ENCODE peak calls at places on chromosome 9, in four cellular contexts. O is endothelial cell of umbilical vein, C is upper lobe of left lung, V is GM23338. U is an unnamed sample.

GRCh38 chr9:135506327-135507103 is 6.0 kb downstream of the MRPS2 start:
- DNase-seq in O (no peak), C (peak; percentile 39), V (peak; percentile 39), U (no peak)

GRCh38 chr9:91817106-91817492 is 132.9 kb downstream of the ROR2 start:
- DNase-seq in V (no peak), O (no peak), C (no peak), U (no peak)

GRCh38 chr9:129146441-129146933 is 31.6 kb downstream of the IER5L start:
- DNase-seq in C (no peak), O (peak; percentile 10), V (no peak), U (no peak)

GRCh38 chr9:114033397-114034103 is 44.5 kb downstream of the AMBP start:
- DNase-seq in C (peak; percentile 54), V (peak; percentile 71), O (peak; percentile 19), U (peak; percentile 42)

GRCh38 chr9:101269596-101270324 is 115.0 kb downstream of the BAAT start:
- DNase-seq in C (peak; percentile 8), V (peak; percentile 25), O (no peak), U (no peak)

GRCh38 chr9:2480255-2480837 is 141.2 kb upstream of the VLDLR start:
- DNase-seq in O (no peak), C (no peak), V (no peak), U (no peak)

GRCh38 chr9:99820330-99821186 is 1.1 kb upstream of the NR4A3 start:
- DNase-seq in V (peak; percentile 22), O (peak; percentile 69), C (peak; percentile 87), U (peak; percentile 23)

GRCh38 chr9:134045841-134046544 is 20.7 kb downstream of the BRD3OS start:
- DNase-seq in O (no peak), C (peak; percentile 50), V (no peak), U (no peak)

GRCh38 chr9:98118640-98119601 is at the start of gene TRIM14:
- DNase-seq in C (peak; percentile 94), V (peak; percentile 84), O (peak; percentile 57), U (peak; percentile 65)

GRCh38 chr9:91580136-91580535 is 156.5 kb upstream of the NFIL3 start:
- DNase-seq in C (no peak), O (no peak), V (peak; percentile 21), U (no peak)

GRCh38 chr9:29928072-29928471 is 2354.8 kb upstream of the C9orf72 start:
- DNase-seq in C (no peak), V (no peak), O (no peak), U (no peak)

GRCh38 chr9:129945314-129945713 is 97.7 kb downstream of the FNBP1 start:
- DNase-seq in O (peak; percentile 42), V (no peak), C (no peak), U (no peak)

GRCh38 chr9:106632621-106633020 is 230.3 kb upstream of the ZNF462 start:
- DNase-seq in C (no peak), O (no peak), V (no peak), U (no peak)

GRCh38 chr9:131277673-131278420 is 1.5 kb upstream of the FAM78A start:
- DNase-seq in C (peak; percentile 90), V (peak; percentile 96), O (peak; percentile 86), U (peak; percentile 85)

GRCh38 chr9:27353405-27354229 is 56.7 kb upstream of the EQTN start:
- DNase-seq in V (no peak), C (no peak), O (no peak), U (no peak)

GRCh38 chr9:27350382-27350781 is 53.4 kb upstream of the EQTN start:
- DNase-seq in O (no peak), C (no peak), V (no peak), U (no peak)

GRCh38 chr9:27349681-27350080 is 52.7 kb upstream of the EQTN start:
- DNase-seq in C (no peak), O (no peak), V (no peak), U (no peak)

GRCh38 chr9:27352457-27353188 is 55.7 kb upstream of the EQTN start:
- DNase-seq in C (no peak), O (no peak), V (no peak), U (no peak)

DNA sequence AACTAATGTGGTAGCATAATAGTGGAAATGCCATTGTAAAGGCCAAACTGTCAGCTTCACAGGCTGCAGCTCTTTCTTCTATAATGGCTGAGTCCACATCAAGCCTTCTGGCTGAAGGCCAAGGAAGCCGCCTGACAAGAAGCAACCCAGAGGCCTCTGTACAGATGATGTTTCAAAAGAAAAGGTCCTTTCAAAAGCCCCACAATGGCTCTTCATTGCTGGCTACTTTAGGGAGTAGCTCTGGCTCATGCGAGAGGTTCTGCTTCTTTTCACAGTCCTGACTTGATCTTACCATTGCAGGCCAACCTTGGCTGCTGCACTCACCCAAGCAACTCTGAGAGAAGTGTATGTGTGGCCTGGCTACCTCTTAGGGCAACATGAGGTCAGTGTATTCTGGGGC is 54.5 kb upstream of the EQTN start:
- DNase-seq in C (no peak), O (no peak), V (no peak), U (no peak)
- TF ChIP-seq POLR2AphosphoS5 in C (no peak), O (no peak), V (no peak), U (no peak)

DNA sequence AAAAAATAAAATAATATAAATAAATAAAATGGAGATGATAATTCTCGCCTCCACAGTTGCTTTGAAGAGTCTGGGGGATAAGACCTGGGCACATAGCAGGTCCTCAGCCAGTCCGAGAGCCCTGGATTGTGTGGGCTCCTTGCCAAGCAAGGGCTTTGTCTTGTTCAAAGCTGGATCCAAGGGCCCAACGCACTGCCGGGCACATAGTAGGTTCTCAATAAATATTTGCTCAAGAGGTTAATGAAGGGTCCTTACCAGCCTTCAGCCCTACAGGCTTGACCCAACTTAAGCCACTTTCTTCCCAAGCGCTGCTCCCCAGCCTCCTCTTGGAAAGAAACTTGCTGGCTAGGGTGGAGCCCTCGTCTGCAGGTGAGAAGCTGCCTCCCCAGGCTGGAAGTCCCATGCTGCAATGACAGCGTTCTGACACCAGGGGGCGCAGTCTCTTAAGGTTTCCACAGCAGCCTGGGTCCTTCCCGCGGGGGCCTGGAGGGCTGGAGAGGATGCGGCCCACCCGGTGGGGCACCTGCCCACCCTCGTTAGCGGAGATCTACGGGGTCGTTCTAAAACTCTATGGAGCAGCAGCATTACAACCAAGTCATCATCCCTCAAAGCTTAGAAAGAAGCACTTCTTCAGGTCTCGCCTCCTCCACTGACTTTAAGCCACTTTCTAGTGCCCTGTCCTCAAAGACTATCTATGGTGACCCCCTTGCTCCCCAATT is 115.2 kb downstream of the LHX2 start:
- DNase-seq in O (peak; percentile 67), C (peak; percentile 79), V (peak; percentile 92), U (peak; percentile 82)
- TF ChIP-seq POLR2AphosphoS5 in O (no peak), C (no peak), V (no peak), U (no peak)

GRCh38 chr9:88775966-88776365 is 215.3 kb upstream of the S1PR3 start:
- DNase-seq in V (no peak), C (no peak), O (no peak), U (no peak)
- TF ChIP-seq POLR2AphosphoS5 in V (no peak), C (no peak), O (no peak), U (no peak)

GRCh38 chr9:33024966-33025571 is at the start of gene DNAJA1:
- DNase-seq in C (peak; percentile 99), O (peak; percentile 92), V (peak; percentile 94), U (peak; percentile 82)
- TF ChIP-seq POLR2AphosphoS5 in C (peak; percentile 99), O (peak; percentile 99), V (peak; percentile 97), U (peak; percentile 100)

GRCh38 chr9:115107701-115108100 is 10.3 kb downstream of the TNC start:
- DNase-seq in C (no peak), O (no peak), V (no peak), U (no peak)

GRCh38 chr9:115106001-115106400 is 12.0 kb downstream of the TNC start:
- DNase-seq in C (no peak), O (no peak), V (no peak), U (no peak)

GRCh38 chr9:115103746-115104477 is 14.0 kb downstream of the TNC start:
- DNase-seq in O (no peak), V (no peak), C (no peak), U (no peak)

GRCh38 chr9:115104908-115105307 is 13.0 kb downstream of the TNC start:
- DNase-seq in C (no peak), V (no peak), O (no peak), U (no peak)

DNA sequence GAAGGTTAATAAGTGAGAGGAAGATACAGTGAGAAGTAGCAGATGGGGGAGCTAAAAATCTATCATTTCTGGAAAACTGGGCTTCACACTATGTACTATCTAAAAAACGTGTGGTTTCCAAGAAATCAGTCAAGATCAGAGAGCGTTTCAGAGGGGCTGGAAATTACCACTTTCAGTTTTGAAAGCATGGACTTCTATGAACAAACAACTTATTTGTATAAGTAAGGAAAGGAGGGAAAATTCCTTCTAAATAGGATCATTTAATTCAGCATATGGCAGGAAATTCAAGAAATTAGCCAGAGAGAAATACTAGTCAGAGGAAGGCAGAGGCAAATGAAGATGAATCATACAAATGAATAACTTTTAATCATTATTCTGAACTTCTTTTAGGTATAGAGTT is 11.3 kb downstream of the TNC start:
- DNase-seq in O (no peak), V (no peak), C (no peak), U (no peak)
- TF ChIP-seq POLR2AphosphoS5 in O (no peak), V (no peak), C (no peak), U (no peak)